ENCODE peak calls at places on chromosomes 1 and 21, in four cellular contexts. S is A549, E is upper lobe of left lung, M is K562. U is an unnamed sample.

GRCh38 chr1:31004231-31004621 is 61.3 kb downstream of the PUM1 start:
- ATAC-seq in E (no peak), S (no peak), M (no peak), U (no peak)

GRCh38 chr1:209398330-209398991 is 185.1 kb upstream of the CAMK1G start:
- ATAC-seq in M (no peak), S (peak), E (peak), U (peak)

GRCh38 chr1:109805486-109806180 is 41.9 kb upstream of the EPS8L3 start:
- ATAC-seq in S (no peak), M (no peak), E (no peak), U (no peak)

GRCh38 chr1:239976130-239976968 is 115.3 kb upstream of the FMN2 start:
- ATAC-seq in S (peak), E (no peak), M (peak), U (no peak)

GRCh38 chr1:197807739-197808453 is 32.6 kb upstream of the DENND1B start:
- ATAC-seq in E (no peak), S (no peak), M (no peak), U (no peak)

GRCh38 chr1:173161510-173162221 is 45.5 kb downstream of the TNFSF4 start:
- ATAC-seq in S (no peak), E (no peak), M (no peak), U (no peak)

GRCh38 chr1:109891930-109892329 is 18.7 kb upstream of the CSF1 start:
- ATAC-seq in E (no peak), M (no peak), S (no peak), U (no peak)

GRCh38 chr1:170619167-170620030 is 44.5 kb upstream of the PRRX1 start:
- ATAC-seq in M (no peak), E (no peak), S (no peak), U (no peak)

GRCh38 chr21:21163904-21164303 is 165.7 kb downstream of the NCAM2 start:
- ATAC-seq in E (no peak), S (no peak), M (peak), U (no peak)

GRCh38 chr1:61892977-61893376 is 150.7 kb downstream of the PATJ start:
- ATAC-seq in S (no peak), M (no peak), E (no peak), U (no peak)

GRCh38 chr1:244154882-244155531 is 103.9 kb downstream of the ZBTB18 start:
- ATAC-seq in M (peak), S (peak), E (no peak), U (peak)

GRCh38 chr21:38787461-38788274 is 18.1 kb upstream of the ETS2 start:
- ATAC-seq in M (peak), S (peak), E (peak), U (no peak)

GRCh38 chr1:71561729-71562128 is 480.9 kb upstream of the ZRANB2 start:
- ATAC-seq in S (no peak), E (no peak), M (no peak), U (peak)

GRCh38 chr1:193471981-193472380 is 285.6 kb upstream of the B3GALT2 start:
- ATAC-seq in M (no peak), E (no peak), S (no peak), U (no peak)

GRCh38 chr1:10185759-10186158 is 24.6 kb upstream of the KIF1B start:
- ATAC-seq in S (no peak), M (peak), E (no peak), U (no peak)

GRCh38 chr1:15625224-15625917 is 8.1 kb downstream of the DDI2 start:
- ATAC-seq in M (no peak), E (no peak), S (no peak), U (no peak)

GRCh38 chr1:186658999-186659398 is 21.2 kb downstream of the PTGS2 start:
- ATAC-seq in S (no peak), M (no peak), E (no peak), U (no peak)

GRCh38 chr1:107538502-107538901 is 397.7 kb downstream of the NTNG1 start:
- ATAC-seq in M (no peak), S (no peak), E (no peak), U (no peak)

GRCh38 chr1:225816643-225817538 is 7.0 kb downstream of the EPHX1 start:
- ATAC-seq in E (peak), M (no peak), S (no peak), U (peak)

GRCh38 chr1:41851589-41851988 is 67.1 kb downstream of the HIVEP3 start:
- ATAC-seq in S (no peak), E (no peak), M (no peak), U (no peak)

GRCh38 chr1:86339421-86339820 is 56.7 kb downstream of the ODF2L start:
- ATAC-seq in M (peak), S (no peak), E (peak), U (peak)

GRCh38 chr1:9410737-9411297 is 118.1 kb downstream of the SPSB1 start:
- ATAC-seq in E (peak), M (peak), S (peak), U (no peak)

GRCh38 chr1:201554167-201554600 is 15.3 kb downstream of the NAV1 start:
- ATAC-seq in M (peak), S (no peak), E (no peak), U (peak)

GRCh38 chr1:208985231-208985630 is 598.3 kb upstream of the CAMK1G start:
- ATAC-seq in M (no peak), S (no peak), E (no peak), U (no peak)

GRCh38 chr1:13764933-13765332 is 64.9 kb downstream of the PRDM2 start:
- ATAC-seq in E (no peak), M (peak), S (no peak), U (no peak)

GRCh38 chr1:16386454-16387113 is 19.5 kb downstream of the SZRD1 start:
- ATAC-seq in M (peak), E (no peak), S (peak), U (peak)

GRCh38 chr1:243397613-243398321 is 141.9 kb downstream of the SDCCAG8 start:
- ATAC-seq in M (no peak), E (no peak), S (no peak), U (no peak)

GRCh38 chr1:165240486-165240885 is 116.0 kb downstream of the LMX1A start:
- ATAC-seq in M (no peak), S (no peak), E (no peak), U (no peak)

GRCh38 chr1:47618830-47619229 is 181.0 kb downstream of the FOXD2 start:
- ATAC-seq in E (no peak), M (no peak), S (no peak), U (no peak)

GRCh38 chr1:22652881-22653316 is at the start of gene C1QB:
- ATAC-seq in E (peak), M (no peak), S (no peak), U (peak)

GRCh38 chr1:82392513-82392912 is 591.8 kb downstream of the ADGRL2 start:
- ATAC-seq in S (no peak), M (no peak), E (no peak), U (no peak)

GRCh38 chr1:145872421-145872891 is 13.2 kb downstream of the ANKRD35 start:
- ATAC-seq in S (no peak), E (peak), M (peak), U (peak)

GRCh38 chr1:22044690-22045420 is 7.7 kb upstream of the CDC42 start:
- ATAC-seq in M (no peak), S (no peak), E (no peak), U (no peak)

GRCh38 chr1:18575620-18576019 is 55.0 kb upstream of the PAX7 start:
- ATAC-seq in E (no peak), S (peak), M (peak), U (no peak)

GRCh38 chr1:176638713-176639112 is 175.7 kb downstream of the PAPPA2 start:
- ATAC-seq in S (no peak), M (no peak), E (no peak), U (no peak)

GRCh38 chr1:176648556-176648955 is 185.6 kb downstream of the PAPPA2 start:
- ATAC-seq in S (no peak), E (no peak), M (no peak), U (no peak)

GRCh38 chr1:176639136-176639535 is 176.2 kb downstream of the PAPPA2 start:
- ATAC-seq in M (no peak), E (no peak), S (no peak), U (no peak)

DNA sequence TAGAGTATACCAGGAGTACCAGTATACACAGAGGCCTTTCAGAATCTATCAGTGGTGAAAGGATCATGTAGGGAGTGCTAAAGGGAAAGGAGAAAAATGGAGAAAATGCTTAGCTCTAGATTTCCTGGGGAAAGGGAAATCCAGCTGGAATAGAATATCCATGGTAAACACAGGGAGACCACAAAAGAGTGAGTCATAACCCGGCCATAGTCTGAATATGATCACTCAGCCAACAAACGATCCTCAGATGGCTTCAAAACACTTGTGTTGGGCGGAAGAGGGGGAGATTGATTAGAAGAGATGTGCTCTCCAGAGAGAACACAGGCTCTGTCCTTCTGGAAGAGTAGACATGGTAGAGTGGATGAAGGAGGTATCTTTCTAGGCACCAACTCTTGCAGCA is 180.6 kb downstream of the PAPPA2 start:
- ATAC-seq in S (no peak), M (no peak), E (no peak), U (no peak)
- TF ChIP-seq EP300 in S (no peak), M (no peak), E (no peak), U (no peak)

GRCh38 chr21:26167593-26167992 is 3.0 kb downstream of the APP start:
- ATAC-seq in E (no peak), S (no peak), M (no peak), U (no peak)

GRCh38 chr21:26171310-26172100 is 935 bp upstream of the APP start:
- ATAC-seq in M (no peak), S (no peak), E (no peak), U (no peak)

GRCh38 chr21:26170471-26171309 is at the start of gene APP:
- ATAC-seq in S (peak), E (peak), M (peak), U (peak)

GRCh38 chr21:26169611-26170470 is 729 bp downstream of the APP start:
- ATAC-seq in E (peak), M (no peak), S (peak), U (peak)

DNA sequence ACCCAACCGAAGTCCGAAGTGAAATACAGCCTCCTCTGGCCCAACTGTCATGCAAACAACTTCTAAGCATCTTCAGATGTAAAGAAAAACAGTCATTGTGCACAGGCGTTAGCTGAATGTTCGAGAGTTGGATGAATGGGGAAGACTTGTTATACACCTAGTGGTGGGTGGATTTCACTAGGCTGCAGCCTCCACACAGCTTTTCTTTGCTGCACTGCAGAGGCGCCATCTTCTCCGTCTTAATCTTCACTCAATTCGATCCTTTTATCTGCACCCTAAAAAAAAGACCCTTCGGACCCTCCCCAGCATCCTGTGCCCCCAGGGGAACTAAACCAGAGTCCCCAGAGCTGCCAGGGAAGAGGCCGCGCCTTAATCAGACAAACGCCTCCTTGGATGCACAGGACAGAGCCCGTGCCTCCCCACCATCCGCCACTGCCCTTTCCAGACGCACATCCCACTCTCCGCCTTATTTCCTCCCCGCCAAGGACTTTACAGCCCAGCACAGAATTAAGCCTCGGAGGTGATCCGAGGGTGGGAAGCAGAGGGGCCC is 1.4 kb downstream of the APP start:
- ATAC-seq in M (no peak), E (peak), S (peak), U (peak)
- TF ChIP-seq CTCF in M (no peak), E (peak), S (peak), U (peak)

DNA sequence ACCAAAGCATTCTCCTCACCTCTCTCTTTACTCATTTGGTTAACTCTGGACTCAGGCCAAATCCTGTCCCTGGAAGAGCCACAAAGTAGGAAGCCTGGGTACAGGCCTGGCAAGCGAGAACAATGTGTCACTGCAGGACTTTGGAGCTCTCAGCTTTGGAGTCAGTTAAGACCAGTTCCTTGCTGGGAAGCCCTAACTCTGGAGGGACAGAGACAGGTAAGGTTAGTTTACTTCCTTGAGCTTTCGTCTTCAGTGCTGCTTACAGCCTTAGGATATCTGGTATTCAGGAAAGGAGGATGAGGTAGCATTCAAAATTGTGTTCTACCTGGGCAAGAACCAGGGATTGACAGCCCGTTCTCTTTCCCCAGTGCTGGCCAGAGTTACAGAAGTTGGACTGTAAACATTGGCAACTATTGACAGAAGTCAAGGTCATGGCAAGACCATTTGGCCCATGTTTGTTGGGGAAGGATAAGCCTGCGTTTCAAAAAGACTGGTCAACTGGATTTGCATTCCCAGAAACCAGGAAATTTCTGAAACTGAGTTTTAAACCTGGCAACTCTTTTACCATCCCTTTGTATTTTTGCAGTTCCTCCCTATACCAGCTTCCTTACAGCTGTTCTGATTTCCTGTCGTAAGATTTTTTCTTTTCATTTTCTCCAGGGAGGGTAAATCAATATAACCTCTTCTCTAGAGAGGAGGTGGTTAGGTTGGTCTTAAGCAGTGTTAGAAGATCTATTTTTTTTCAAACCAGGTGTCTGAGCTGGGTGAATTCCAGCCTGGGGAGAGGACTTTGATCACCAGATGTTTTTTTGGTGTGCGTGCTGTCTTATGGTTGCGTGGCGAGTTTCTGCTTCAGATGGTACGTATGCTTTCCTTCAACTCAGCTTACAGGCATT is at the start of gene C4BPB:
- ATAC-seq in E (peak), M (no peak), S (peak), U (no peak)
- TF ChIP-seq EP300 in E (no peak), M (no peak), S (no peak), U (no peak)

GRCh38 chr21:33230518-33231324 is 983 bp downstream of the IFNAR2 start:
- ATAC-seq in E (peak), S (peak), M (peak), U (peak)
- TF ChIP-seq CTCF in E (no peak), S (no peak), M (peak), U (no peak)